ENCODE peak calls at places on chromosomes 13 and 19, in seven cellular contexts. B is uterus, Y is Peyer's patch, V is sigmoid colon, H is A549, N is IMR-90, J is tibial nerve. F is an unnamed sample.

GRCh38 chr13:96044238-96044637 is 9.0 kb downstream of the UGGT2 start:
- DNase-seq in B (no peak), Y (no peak), V (no peak), H (no peak), N (no peak), J (no peak), F (no peak)

GRCh38 chr19:47503823-47504145 is 11.1 kb downstream of the NAPA start:
- DNase-seq in B (no peak), Y (no peak), V (no peak), H (no peak), N (no peak), J (no peak), F (no peak)

GRCh38 chr19:32453736-32454135 is 48.2 kb downstream of the DPY19L3 start:
- DNase-seq in B (no peak), Y (no peak), V (no peak), H (no peak), N (peak; percentile 54), J (no peak), F (no peak)

GRCh38 chr13:100646030-100646673 is 28.4 kb downstream of the TMTC4 start:
- DNase-seq in B (no peak), Y (no peak), V (no peak), H (peak; percentile 8), N (peak; percentile 31), J (no peak), F (no peak)

GRCh38 chr13:66415444-66415843 is 814.7 kb downstream of the PCDH9 start:
- DNase-seq in B (no peak), Y (no peak), V (no peak), H (no peak), N (no peak), J (no peak), F (no peak)

GRCh38 chr13:97266734-97267417 is 44.7 kb downstream of the MBNL2 start:
- DNase-seq in B (no peak), Y (no peak), V (no peak), H (no peak), N (no peak), J (no peak), F (no peak)

GRCh38 chr19:29504454-29504853 is 21.3 kb upstream of the VSTM2B start:
- DNase-seq in B (no peak), Y (no peak), V (peak; percentile 26), H (no peak), N (no peak), J (no peak), F (no peak)

GRCh38 chr13:29140277-29140676 is 320.1 kb downstream of the MTUS2 start:
- DNase-seq in B (no peak), Y (no peak), V (no peak), H (no peak), N (no peak), J (no peak), F (no peak)

GRCh38 chr13:49859568-49859967 is 67.1 kb upstream of the KPNA3 start:
- DNase-seq in B (no peak), Y (no peak), V (no peak), H (peak; percentile 33), N (peak; percentile 92), J (no peak), F (no peak)

GRCh38 chr19:19040417-19040816 is 7.0 kb downstream of the ARMC6 start:
- DNase-seq in B (peak; percentile 58), Y (peak; percentile 61), V (peak; percentile 89), H (no peak), N (peak; percentile 91), J (peak; percentile 38), F (no peak)

GRCh38 chr19:6718741-6719539 is 1.5 kb downstream of the C3 start:
- DNase-seq in B (no peak), Y (no peak), V (peak; percentile 67), H (peak; percentile 58), N (no peak), J (no peak), F (no peak)

GRCh38 chr19:54484451-54484850 is 11.4 kb upstream of the CDC42EP5 start:
- DNase-seq in B (no peak), Y (no peak), V (no peak), H (no peak), N (no peak), J (no peak), F (no peak)

GRCh38 chr13:23160241-23161175 is 20.3 kb upstream of the SGCG start:
- DNase-seq in B (no peak), Y (no peak), V (no peak), H (no peak), N (no peak), J (no peak), F (no peak)

GRCh38 chr19:2796659-2797266 is 11.5 kb downstream of the THOP1 start:
- DNase-seq in B (no peak), Y (no peak), V (no peak), H (no peak), N (no peak), J (no peak), F (no peak)

GRCh38 chr19:1434040-1434366 is 4.2 kb upstream of the RPS15 start:
- DNase-seq in B (no peak), Y (no peak), V (no peak), H (no peak), N (no peak), J (no peak), F (no peak)

GRCh38 chr13:72174549-72174948 is 307.5 kb upstream of the DACH1 start:
- DNase-seq in B (no peak), Y (no peak), V (no peak), H (no peak), N (no peak), J (no peak), F (no peak)

GRCh38 chr19:10923503-10924076 is 4.8 kb downstream of the YIPF2 start:
- DNase-seq in B (no peak), Y (no peak), V (no peak), H (no peak), N (no peak), J (no peak), F (no peak)

GRCh38 chr19:10929402-10929794 is 787 bp downstream of the TIMM29 start:
- DNase-seq in B (no peak), Y (no peak), V (no peak), H (no peak), N (no peak), J (no peak), F (no peak)

GRCh38 chr19:10924597-10924996 is 3.8 kb downstream of the YIPF2 start:
- DNase-seq in B (no peak), Y (no peak), V (no peak), H (no peak), N (no peak), J (no peak), F (no peak)

GRCh38 chr19:10927691-10928562 is 512 bp downstream of the YIPF2 start:
- DNase-seq in B (no peak), Y (no peak), V (no peak), H (no peak), N (no peak), J (no peak), F (peak; percentile 28)

GRCh38 chr19:10928563-10929401 is at the start of the genes TIMM29 and YIPF2:
- DNase-seq in B (peak; percentile 98), Y (peak; percentile 98), V (peak; percentile 99), H (peak; percentile 87), N (peak; percentile 98), J (peak; percentile 88), F (peak; percentile 99)
- TF ChIP-seq POLR2A in B (peak; percentile 69), Y (peak; percentile 32), V (peak; percentile 68), H (peak; percentile 41), N (peak; percentile 72), J (peak; percentile 79), F (peak; percentile 66)

DNA sequence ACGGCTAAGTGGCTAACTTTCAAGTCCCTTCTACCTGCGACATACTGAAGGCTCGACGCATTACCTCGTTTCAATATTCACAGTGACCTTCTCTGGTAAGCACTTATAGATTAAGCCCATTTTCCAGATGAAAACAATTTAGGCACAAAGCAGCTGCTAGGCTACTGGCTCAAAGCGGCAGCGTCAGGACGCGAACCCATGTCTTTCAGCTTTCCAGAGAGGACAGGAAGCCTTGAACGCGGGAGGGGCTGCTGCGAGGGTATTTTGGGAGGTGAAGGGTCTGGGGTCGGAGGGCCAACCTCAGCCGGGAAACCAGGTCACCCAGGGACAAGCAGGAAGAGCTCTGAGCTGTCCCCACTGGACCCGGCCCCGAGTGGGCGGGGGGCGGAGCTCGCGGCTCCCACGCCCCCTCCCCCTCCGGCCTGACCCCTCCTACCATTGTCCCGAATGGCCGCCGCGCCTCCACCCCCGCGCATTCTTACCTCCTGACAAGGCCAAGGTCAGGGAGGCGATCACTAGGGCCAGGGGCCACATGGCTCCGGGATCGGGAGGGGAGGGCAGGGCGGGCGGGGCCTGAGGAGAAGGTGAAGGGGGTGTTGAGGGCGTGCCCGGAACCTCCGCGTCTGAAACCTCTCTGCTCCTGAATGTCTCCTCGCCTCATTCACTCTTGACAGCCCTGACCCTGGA is at the start of gene KLK13:
- DNase-seq in B (no peak), Y (no peak), V (no peak), H (peak; percentile 44), N (no peak), J (no peak), F (no peak)
- H3K27ac ChIP-seq in B (no peak within 1 kb of the TSS), Y (no peak within 1 kb of the TSS), V (no peak within 1 kb of the TSS), H (peak within 1 kb of the TSS; percentile 31), N (no peak within 1 kb of the TSS), J (no peak within 1 kb of the TSS), F (no peak within 1 kb of the TSS)

DNA sequence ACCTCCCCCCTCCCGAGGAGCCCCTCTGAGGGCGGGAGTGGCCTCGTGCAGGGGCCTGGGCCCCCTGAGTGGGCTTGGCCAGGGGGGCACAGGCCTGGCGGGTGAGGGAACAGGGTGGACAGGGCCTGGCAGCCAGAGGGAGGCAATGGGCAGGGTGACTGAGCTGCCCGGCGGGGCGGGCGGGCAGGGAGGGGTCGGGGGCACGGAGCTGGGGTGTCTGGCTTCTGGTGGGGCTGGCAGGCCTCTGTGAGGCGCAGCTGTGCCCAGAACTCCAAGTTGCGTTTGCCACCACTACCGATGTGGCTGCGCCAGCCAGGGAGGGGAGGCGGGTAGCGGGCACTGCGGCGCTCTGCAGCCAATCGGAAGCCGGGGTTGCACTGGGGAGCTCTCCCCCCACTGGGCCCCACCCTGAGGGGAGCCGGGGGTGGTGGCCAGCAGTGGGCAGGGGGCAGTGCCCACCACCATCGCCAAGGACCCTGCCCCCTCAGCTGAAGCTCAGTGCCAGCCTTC is 7.2 kb downstream of the NFIX start:
- DNase-seq in B (no peak), Y (no peak), V (peak; percentile 93), H (no peak), N (no peak), J (no peak), F (peak; percentile 60)
- TF ChIP-seq POLR2A in B (no peak), Y (no peak), V (no peak), H (no peak), N (no peak), J (no peak), F (peak; percentile 65)

DNA sequence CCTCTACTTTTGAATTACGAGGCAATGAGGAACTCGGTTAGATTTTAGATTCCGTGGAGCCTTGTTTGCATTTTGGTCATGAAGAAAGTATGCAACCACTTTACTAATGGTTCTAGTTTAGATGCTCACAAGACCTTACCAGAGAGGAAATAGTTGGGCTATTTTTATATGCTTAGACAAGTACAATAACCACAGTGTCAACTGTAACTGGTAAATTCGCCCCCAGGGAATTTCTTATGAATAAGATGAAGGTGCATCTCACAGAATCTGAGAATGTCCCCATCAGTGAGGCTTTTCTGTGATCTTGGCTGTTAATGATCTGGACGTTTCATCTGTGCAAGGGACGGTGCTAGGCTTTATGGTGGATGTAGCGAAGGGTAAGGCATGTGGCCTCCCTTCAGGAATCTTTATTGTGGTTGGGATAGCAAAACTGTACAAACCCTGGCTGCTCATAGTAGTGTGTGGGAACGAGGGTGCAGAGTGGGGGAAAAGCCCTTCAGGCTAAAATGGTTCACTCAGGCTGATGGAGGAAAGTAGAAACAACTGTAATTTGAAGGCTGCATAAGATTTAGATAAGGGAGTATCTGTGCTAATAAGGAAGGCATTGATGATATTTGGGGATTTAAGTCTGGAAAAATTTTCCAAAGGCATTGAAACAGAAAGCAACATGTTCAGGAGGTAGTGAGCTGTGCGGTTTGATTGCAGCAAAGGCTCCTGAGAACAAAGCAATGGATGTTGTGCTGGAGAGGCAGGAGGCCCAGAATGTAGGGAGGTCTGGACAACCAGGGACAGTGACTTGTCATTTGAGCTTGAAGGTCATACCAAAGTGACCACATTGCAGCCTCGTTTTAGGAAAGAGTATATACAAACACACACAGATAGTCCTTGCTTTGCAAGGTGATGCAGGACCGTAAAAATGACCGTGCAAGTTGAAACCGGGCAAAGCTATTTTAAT is 28.4 kb downstream of the UBAC2 start:
- DNase-seq in B (no peak), Y (no peak), V (no peak), H (no peak), N (peak; percentile 87), J (no peak), F (no peak)
- H3K27ac ChIP-seq in B (no peak overlapping the region), Y (no peak overlapping the region), V (no peak overlapping the region), H (no peak overlapping the region), N (peak overlapping the region; percentile 63), J (no peak overlapping the region), F (peak overlapping the region; percentile 84)

F was measured in gastrocnemius medialis.